ENCODE peak calls at places on chromosomes 16 and 17, in seven cellular contexts. T is HFFc6, P is fibroblast of lung, E is AG04450, N is thoracic aorta, V is BJ, F is endothelial cell. Z is an unnamed sample.

GRCh38 chr17:64565563-64565962 is 58.8 kb downstream of the CEP95 start:
- DNase-seq in T (peak), P (no peak), E (no peak), N (no peak), V (no peak), F (no peak), Z (no peak)

GRCh38 chr17:42340691-42341127 is 47.5 kb downstream of the STAT3 start:
- DNase-seq in T (no peak), P (no peak), E (no peak), N (no peak), V (no peak), F (no peak), Z (no peak)

GRCh38 chr17:5055543-5055942 is 20.3 kb upstream of the SLC52A1 start:
- DNase-seq in T (no peak), P (no peak), E (no peak), N (no peak), V (no peak), F (no peak), Z (no peak)

GRCh38 chr16:78895661-78896060 is 704.9 kb downstream of the MAF start:
- DNase-seq in T (no peak), P (peak), E (no peak), N (no peak), V (no peak), F (no peak), Z (no peak)

GRCh38 chr16:78106659-78107058 is 7.2 kb downstream of the WWOX start:
- DNase-seq in T (no peak), P (no peak), E (no peak), N (no peak), V (no peak), F (no peak), Z (no peak)

GRCh38 chr17:57293077-57293476 is 36.8 kb downstream of the MSI2 start:
- DNase-seq in T (no peak), P (peak), E (no peak), N (no peak), V (no peak), F (no peak), Z (no peak)

GRCh38 chr16:75053791-75054555 is 55.1 kb downstream of the ZNRF1 start:
- DNase-seq in T (no peak), P (no peak), E (no peak), N (no peak), V (no peak), F (no peak), Z (no peak)

GRCh38 chr16:17556276-17557052 is 85.7 kb upstream of the XYLT1 start:
- DNase-seq in T (peak), P (peak), E (no peak), N (no peak), V (no peak), F (no peak), Z (no peak)

GRCh38 chr17:34245496-34245895 is 9.6 kb upstream of the CCL2 start:
- DNase-seq in T (no peak), P (peak), E (no peak), N (no peak), V (no peak), F (no peak), Z (no peak)

GRCh38 chr17:37710344-37710886 is 34.4 kb downstream of the HNF1B start:
- DNase-seq in T (no peak), P (peak), E (no peak), N (no peak), V (no peak), F (peak), Z (no peak)
- TF ChIP-seq CTCF in T (no peak), P (no peak), E (no peak), N (no peak), V (no peak), F (no peak), Z (no peak)

GRCh38 chr16:85462405-85463227 is 150.5 kb upstream of the GSE1 start:
- DNase-seq in T (no peak), P (no peak), E (no peak), N (no peak), V (no peak), F (no peak), Z (no peak)
- TF ChIP-seq CTCF in T (no peak), P (no peak), E (no peak), N (no peak), V (no peak), F (no peak), Z (no peak)

DNA sequence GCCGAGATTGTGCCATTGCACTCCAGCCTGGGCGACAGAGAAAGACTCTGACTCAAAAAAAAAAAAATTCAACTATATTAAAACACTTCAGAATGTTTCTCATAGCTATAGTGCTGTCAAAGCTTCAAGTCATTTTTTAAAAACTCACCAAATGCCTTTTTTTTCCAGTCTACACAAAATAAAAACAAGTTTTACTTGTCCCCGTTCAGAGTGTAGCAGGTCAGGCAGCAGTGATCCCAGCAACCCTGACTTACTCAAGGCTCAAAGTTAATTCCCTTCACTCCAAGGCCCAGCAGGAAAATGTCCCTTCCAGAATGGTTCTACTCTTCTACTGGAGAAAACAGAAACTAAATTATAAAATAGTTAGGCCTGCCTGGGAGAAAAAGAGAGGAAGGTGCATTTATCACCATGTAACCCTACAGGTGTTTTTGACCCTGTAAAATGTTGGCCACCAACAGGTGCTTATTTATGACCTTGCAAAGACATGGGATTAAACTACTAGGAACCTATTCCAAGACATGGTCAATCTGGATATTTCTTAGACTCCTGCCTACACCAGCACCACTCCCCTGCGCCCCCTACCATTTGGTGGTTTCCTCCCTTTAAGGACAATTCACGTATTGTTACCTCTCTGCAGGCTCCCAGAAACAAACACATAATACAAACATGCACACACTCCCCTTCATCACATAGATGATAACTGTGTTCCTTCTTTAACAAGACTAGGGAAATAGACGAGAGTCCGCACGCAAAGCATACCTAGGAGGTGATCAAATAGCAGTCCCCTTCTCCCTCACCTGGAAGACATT is 5.4 kb downstream of the AMFR start:
- DNase-seq in T (no peak), P (no peak), E (no peak), N (no peak), V (no peak), F (no peak), Z (no peak)
- TF ChIP-seq CTCF in T (no peak), P (no peak), E (no peak), N (no peak), V (no peak), F (no peak), Z (no peak)

GRCh38 chr17:18182190-18182977 is 1.2 kb upstream of the ALKBH5 start:
- DNase-seq in T (no peak), P (no peak), E (no peak), N (peak), V (no peak), F (peak), Z (no peak)

GRCh38 chr17:18182978-18183333 is 672 bp upstream of the ALKBH5 start:
- DNase-seq in T (peak), P (peak), E (peak), N (peak), V (no peak), F (peak), Z (peak)

GRCh38 chr17:18185391-18185790 is 1.8 kb downstream of the ALKBH5 start:
- DNase-seq in T (peak), P (peak), E (no peak), N (no peak), V (no peak), F (no peak), Z (no peak)

GRCh38 chr17:18184143-18185007 is 747 bp downstream of the ALKBH5 start:
- DNase-seq in T (peak), P (peak), E (no peak), N (peak), V (no peak), F (peak), Z (peak)

GRCh38 chr17:18183334-18184142 is at the start of gene ALKBH5:
- DNase-seq in T (peak), P (peak), E (peak), N (peak), V (peak), F (peak), Z (peak)
- TF ChIP-seq CTCF in T (peak), P (no peak), E (peak), N (peak), V (peak), F (peak), Z (peak)

GRCh38 chr16:19822534-19822933 is 62.1 kb downstream of the GPRC5B start:
- DNase-seq in T (no peak), P (peak), E (peak), N (no peak), V (no peak), F (no peak), Z (no peak)
- TF ChIP-seq CTCF in T (no peak), P (no peak), E (no peak), N (no peak), V (no peak), F (no peak), Z (no peak)

GRCh38 chr17:75822119-75822799 is 21.9 kb downstream of the UNC13D start:
- DNase-seq in T (no peak), P (no peak), E (no peak), N (no peak), V (no peak), F (no peak), Z (no peak)
- TF ChIP-seq CTCF in T (no peak), P (no peak), E (no peak), N (no peak), V (no peak), F (no peak), Z (no peak)